ENCODE peak calls at places on chromosomes 2 and 18, in five cellular contexts. O, Q, Z, B and I are unnamed samples. For H3K36me3 and H3K4me1, the result is how much of the 10 kb centered on the place peaks cover.

GRCh38 chr2:108593547-108594098 is 59.4 kb downstream of the LIMS1 start:
- DNase-seq in O (no peak), Q (no peak), Z (no peak), B (no peak), I (no peak)

GRCh38 chr2:151976945-151977353 is 121.9 kb downstream of the CACNB4 start:
- DNase-seq in O (no peak), Q (no peak), Z (no peak), B (no peak), I (no peak)

GRCh38 chr2:29187926-29188325 is 72.7 kb downstream of the CLIP4 start:
- DNase-seq in O (no peak), Q (no peak), Z (no peak), B (no peak), I (no peak)

GRCh38 chr2:151928380-151928779 is 100.2 kb upstream of the ARL5A start:
- DNase-seq in O (no peak), Q (no peak), Z (no peak), B (no peak), I (no peak)

GRCh38 chr2:142189506-142189905 is 58.7 kb upstream of the LRP1B start:
- DNase-seq in O (no peak), Q (no peak), Z (no peak), B (no peak), I (no peak)

GRCh38 chr2:61710711-61711110 is 143.1 kb downstream of the FAM161A start:
- DNase-seq in O (peak), Q (no peak), Z (peak), B (no peak), I (no peak)

GRCh38 chr2:182893666-182894065 is 27.2 kb upstream of the FRZB start:
- DNase-seq in O (no peak), Q (no peak), Z (no peak), B (no peak), I (no peak)

GRCh38 chr18:32470136-32470712 is 458 bp downstream of the GAREM1 start:
- DNase-seq in O (peak), Q (peak), Z (peak), B (peak), I (peak)

GRCh38 chr2:240374085-240374907 is 61.2 kb upstream of the GPC1 start:
- DNase-seq in O (peak), Q (peak), Z (peak), B (peak), I (no peak)

GRCh38 chr18:56284319-56284718 is 354.1 kb downstream of the TXNL1 start:
- DNase-seq in O (no peak), Q (no peak), Z (no peak), B (no peak), I (no peak)

GRCh38 chr2:178227187-178227586 is 32.9 kb downstream of the OSBPL6 start:
- DNase-seq in O (no peak), Q (no peak), Z (no peak), B (no peak), I (no peak)

GRCh38 chr2:240925576-240926515 is 19.7 kb downstream of the CROCC2 start:
- DNase-seq in O (peak), Q (no peak), Z (peak), B (peak), I (no peak)

GRCh38 chr2:31141513-31141912 is 3.3 kb upstream of the GALNT14 start:
- DNase-seq in O (no peak), Q (no peak), Z (no peak), B (no peak), I (no peak)

GRCh38 chr18:48947583-48947982 is 3.2 kb downstream of the SMAD7 start:
- DNase-seq in O (no peak), Q (no peak), Z (no peak), B (no peak), I (no peak)

GRCh38 chr2:108128226-108128786 is 111.5 kb upstream of the SULT1C3 start:
- DNase-seq in O (no peak), Q (no peak), Z (no peak), B (no peak), I (no peak)

GRCh38 chr2:96939415-96939814 is 47.0 kb downstream of the FAM178B start:
- DNase-seq in O (no peak), Q (no peak), Z (no peak), B (no peak), I (peak)

GRCh38 chr2:100674671-100675070 is 111.9 kb downstream of the PDCL3 start:
- DNase-seq in O (no peak), Q (no peak), Z (no peak), B (no peak), I (no peak)

GRCh38 chr2:39728941-39729351 is 50.1 kb downstream of the THUMPD2 start:
- DNase-seq in O (no peak), Q (peak), Z (peak), B (no peak), I (peak)

GRCh38 chr2:217228732-217229131 is 368.9 kb upstream of the TNP1 start:
- DNase-seq in O (no peak), Q (no peak), Z (no peak), B (no peak), I (no peak)

GRCh38 chr2:135904590-135904989 is 28.3 kb upstream of the MCM6 start:
- DNase-seq in O (no peak), Q (no peak), Z (no peak), B (no peak), I (no peak)

GRCh38 chr2:96072746-96073145 is 38.0 kb upstream of the GPAT2 start:
- DNase-seq in O (no peak), Q (no peak), Z (no peak), B (no peak), I (no peak)

GRCh38 chr2:55420244-55420713 is 623 bp upstream of the CCDC88A start:
- DNase-seq in O (no peak), Q (no peak), Z (no peak), B (no peak), I (no peak)

GRCh38 chr2:148614332-148615049 is 30.1 kb upstream of the EPC2 start:
- DNase-seq in O (peak), Q (peak), Z (peak), B (no peak), I (no peak)

GRCh38 chr2:23651187-23651983 is 266.4 kb downstream of the KLHL29 start:
- DNase-seq in O (no peak), Q (no peak), Z (no peak), B (no peak), I (no peak)

GRCh38 chr2:185291035-185291647 is 447.5 kb upstream of the FSIP2 start:
- DNase-seq in O (peak), Q (peak), Z (peak), B (no peak), I (peak)

GRCh38 chr2:110678457-110679336 is 834 bp upstream of the BUB1 start:
- DNase-seq in O (peak), Q (peak), Z (peak), B (peak), I (peak)

GRCh38 chr2:4175343-4175742 is 472.0 kb downstream of the DCDC2C start:
- DNase-seq in O (no peak), Q (no peak), Z (no peak), B (no peak), I (no peak)

GRCh38 chr2:85132392-85132791 is 800 bp upstream of the TCF7L1 start:
- DNase-seq in O (no peak), Q (no peak), Z (no peak), B (peak), I (no peak)

GRCh38 chr18:22171263-22171838 is 2.0 kb downstream of the GATA6 start:
- DNase-seq in O (no peak), Q (no peak), Z (no peak), B (no peak), I (no peak)

GRCh38 chr2:183868153-183868552 is 730.2 kb upstream of the ZNF804A start:
- DNase-seq in O (no peak), Q (no peak), Z (no peak), B (no peak), I (no peak)

GRCh38 chr2:133975676-133976428 is 278.0 kb upstream of the MGAT5 start:
- DNase-seq in O (no peak), Q (no peak), Z (no peak), B (no peak), I (no peak)

GRCh38 chr2:10601866-10602566 is 87.8 kb downstream of the NOL10 start:
- DNase-seq in O (peak), Q (no peak), Z (peak), B (no peak), I (peak)
- H3K36me3 ChIP-seq in O (under half), Q (under half), Z (under half), B (under half), I (under half)

GRCh38 chr18:46794607-46795006 is 37.8 kb upstream of the ST8SIA5 start:
- DNase-seq in O (no peak), Q (no peak), Z (no peak), B (no peak), I (no peak)

GRCh38 chr18:46787674-46788073 is 30.8 kb upstream of the ST8SIA5 start:
- DNase-seq in O (no peak), Q (no peak), Z (no peak), B (no peak), I (no peak)

GRCh38 chr18:46793565-46793964 is 36.7 kb upstream of the ST8SIA5 start:
- DNase-seq in O (no peak), Q (peak), Z (no peak), B (no peak), I (no peak)
- TF ChIP-seq CTCF in O (no peak), Q (no peak), Z (no peak), B (no peak), I (no peak)

DNA sequence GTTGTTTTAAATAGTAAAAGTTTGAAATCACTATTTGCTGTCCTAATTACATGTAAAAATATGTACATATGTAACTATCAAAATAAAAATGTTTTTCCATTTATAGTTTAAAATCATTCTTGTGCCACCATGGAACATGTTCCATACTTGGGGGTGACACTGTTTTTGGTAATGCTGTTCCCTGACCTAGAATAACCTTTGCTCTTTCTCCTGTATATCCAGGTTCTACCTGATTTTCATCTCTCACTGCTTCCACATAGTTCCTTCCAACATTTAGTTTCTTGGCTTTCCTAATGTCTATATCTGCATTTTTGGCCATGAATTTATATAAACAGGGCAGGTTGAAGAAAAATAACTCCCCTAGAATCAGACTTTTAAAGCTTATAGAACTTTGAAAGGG is 2.5 kb downstream of the SPOPL start:
- DNase-seq in O (no peak), Q (no peak), Z (no peak), B (no peak), I (no peak)
- H3K4me1 ChIP-seq in O (under half), Q (under half), Z (under half), B (under half), I (under half)

GRCh38 chr18:35291166-35291565 is 1.1 kb upstream of the ZSCAN30 start:
- DNase-seq in O (no peak), Q (no peak), Z (no peak), B (no peak), I (no peak)
- H3K36me3 ChIP-seq in O (under half), Q (under half), Z (under half), B (under half), I (under half)

GRCh38 chr2:190585000-190585678 is 50.6 kb upstream of the NEMP2 start:
- DNase-seq in O (no peak), Q (no peak), Z (no peak), B (no peak), I (no peak)
- TF ChIP-seq CTCF in O (no peak), Q (no peak), Z (no peak), B (no peak), I (no peak)

GRCh38 chr2:237700583-237701032 is 73.2 kb downstream of the LRRFIP1 start:
- DNase-seq in O (peak), Q (peak), Z (peak), B (peak), I (no peak)

GRCh38 chr2:237704476-237705224 is 77.3 kb downstream of the LRRFIP1 start:
- DNase-seq in O (no peak), Q (no peak), Z (no peak), B (no peak), I (no peak)

GRCh38 chr2:237701033-237701858 is 73.9 kb downstream of the LRRFIP1 start:
- DNase-seq in O (no peak), Q (no peak), Z (no peak), B (no peak), I (peak)

GRCh38 chr2:237701859-237702370 is 74.5 kb downstream of the LRRFIP1 start:
- DNase-seq in O (no peak), Q (no peak), Z (no peak), B (no peak), I (no peak)

GRCh38 chr2:237702439-237703397 is 75.3 kb downstream of the LRRFIP1 start:
- DNase-seq in O (peak), Q (peak), Z (peak), B (peak), I (peak)
- H3K4me1 ChIP-seq in O (under half), Q (half or more), Z (half or more), B (under half), I (half or more)

DNA sequence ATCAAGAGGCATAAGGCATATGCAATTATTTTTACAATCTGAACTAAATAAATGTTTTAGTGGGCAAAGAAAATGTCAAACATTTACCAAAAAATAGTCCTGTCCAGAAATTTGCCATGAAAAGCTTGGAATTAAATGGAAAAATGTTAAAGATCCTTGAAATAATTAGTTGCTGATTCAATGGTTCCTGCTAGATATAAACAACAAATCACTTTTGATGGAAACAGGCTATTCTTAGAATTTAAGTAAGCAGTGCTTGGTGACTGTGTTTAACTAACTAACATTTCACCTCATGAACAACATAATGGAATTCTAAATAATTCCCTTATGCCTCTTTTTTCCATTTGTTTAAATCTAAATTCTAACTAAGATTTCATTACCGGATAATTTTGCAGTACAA is 3.9 kb downstream of the RND3 start:
- DNase-seq in O (no peak), Q (no peak), Z (no peak), B (no peak), I (no peak)
- H3K36me3 ChIP-seq in O (under half), Q (under half), Z (under half), B (under half), I (under half)

GRCh38 chr2:56685205-56685604 is 501.4 kb downstream of the CCDC85A start:
- DNase-seq in O (no peak), Q (no peak), Z (no peak), B (no peak), I (no peak)
- TF ChIP-seq CTCF in O (no peak), Q (no peak), Z (no peak), B (no peak), I (no peak)

GRCh38 chr2:201139836-201140599 is 24.1 kb downstream of the CFLAR start:
- DNase-seq in O (no peak), Q (no peak), Z (no peak), B (no peak), I (no peak)

GRCh38 chr2:201135396-201135795 is 19.4 kb downstream of the CFLAR start:
- DNase-seq in O (no peak), Q (no peak), Z (no peak), B (no peak), I (no peak)

GRCh38 chr2:201137505-201138400 is 21.8 kb downstream of the CFLAR start:
- DNase-seq in O (no peak), Q (no peak), Z (no peak), B (no peak), I (no peak)

GRCh38 chr2:201138401-201138970 is 22.5 kb downstream of the CFLAR start:
- DNase-seq in O (no peak), Q (no peak), Z (no peak), B (no peak), I (no peak)

DNA sequence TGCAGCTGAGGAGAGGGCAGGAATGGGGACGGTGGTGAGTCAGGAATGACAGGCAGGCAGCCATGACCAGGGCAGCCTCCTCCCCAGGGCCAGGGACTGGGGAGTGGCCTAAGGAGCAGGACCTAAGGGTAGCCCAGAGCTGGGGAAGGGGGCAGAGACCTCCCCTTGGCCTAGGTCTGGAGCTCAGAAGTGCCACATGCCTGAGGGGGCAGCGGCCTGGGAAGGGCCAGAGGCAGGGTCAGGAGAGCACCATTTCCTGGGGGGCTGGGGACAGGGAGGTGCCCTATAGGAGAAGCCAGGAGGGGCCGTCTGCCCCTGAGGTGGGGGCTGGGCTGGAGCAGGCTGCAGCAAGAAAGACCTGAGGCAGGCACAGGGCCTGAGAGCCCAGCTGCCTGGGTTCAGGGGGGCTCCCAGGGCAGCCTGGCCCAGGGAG is 20.9 kb downstream of the CFLAR start:
- DNase-seq in O (no peak), Q (no peak), Z (no peak), B (no peak), I (no peak)
- H3K4me1 ChIP-seq in O (under half), Q (under half), Z (under half), B (under half), I (under half)